ENCODE peak calls at places on chromosomes 1 and 21, in nine cellular contexts. F is psoas muscle, V is transverse colon, U is cardiac muscle cell, X is kidney epithelial cell, W is fibroblast of lung, C is sigmoid colon, Q is heart left ventricle, S is OCI-LY7. R is an unnamed sample. For H3K36me3, the result is how much of the 10 kb centered on the place peaks cover.

GRCh38 chr1:208111646-208112200 is 132.5 kb downstream of the PLXNA2 start:
- DNase-seq in V (no peak), C (no peak), W (no peak), X (no peak), U (peak), S (no peak), Q (no peak), F (no peak), R (no peak)

GRCh38 chr21:36981977-36982700 is 15.7 kb upstream of the HLCS start:
- DNase-seq in F (no peak), C (no peak), Q (no peak), V (no peak), W (no peak), S (no peak), U (no peak), X (no peak), R (no peak)

GRCh38 chr1:20521960-20522861 is 14.3 kb upstream of the MUL1 start:
- DNase-seq in S (peak), V (peak), C (peak), U (peak), F (peak), Q (peak), W (peak), X (peak), R (peak)

GRCh38 chr1:2602311-2602835 is 15.8 kb downstream of the PRXL2B start:
- DNase-seq in V (no peak), X (no peak), W (no peak), U (no peak), S (no peak), C (no peak), Q (no peak), F (no peak), R (no peak)

GRCh38 chr1:114558548-114558947 is 22.9 kb downstream of the BCAS2 start:
- DNase-seq in F (no peak), Q (no peak), C (no peak), U (peak), X (no peak), V (no peak), S (peak), W (no peak), R (no peak)

GRCh38 chr1:27671964-27672749 is at the start of gene IFI6:
- DNase-seq in X (peak), F (peak), Q (peak), U (peak), C (peak), W (peak), V (peak), S (peak), R (peak)

GRCh38 chr1:218660678-218661053 is 315.5 kb downstream of the TGFB2 start:
- DNase-seq in Q (no peak), F (no peak), W (peak), C (no peak), S (no peak), X (peak), U (no peak), V (no peak), R (no peak)

GRCh38 chr1:2204384-2205190 is 10.0 kb upstream of the FAAP20 start:
- DNase-seq in C (peak), Q (peak), S (no peak), W (peak), V (peak), F (peak), X (no peak), U (no peak), R (no peak)

GRCh38 chr21:41166947-41167346 is 1.0 kb upstream of the BACE2 start:
- DNase-seq in C (peak), V (no peak), W (no peak), F (no peak), U (no peak), X (no peak), Q (no peak), S (no peak), R (no peak)

GRCh38 chr1:53581476-53581875 is 122.3 kb downstream of the DMRTB1 start:
- DNase-seq in X (no peak), S (no peak), U (no peak), F (peak), V (no peak), C (peak), W (no peak), Q (no peak), R (peak)

GRCh38 chr1:12811409-12811784 is 19.8 kb downstream of the PRAMEF11 start:
- DNase-seq in W (no peak), F (no peak), U (no peak), X (no peak), S (no peak), Q (no peak), C (no peak), V (no peak), R (no peak)

GRCh38 chr1:23529146-23530088 is 1.6 kb downstream of the E2F2 start:
- DNase-seq in W (no peak), U (no peak), S (peak), F (no peak), V (peak), C (no peak), Q (no peak), X (no peak), R (no peak)

GRCh38 chr1:231160851-231161710 is 777 bp upstream of the TRIM67 start:
- DNase-seq in W (no peak), V (no peak), S (no peak), X (no peak), U (peak), F (no peak), C (no peak), Q (no peak), R (no peak)

GRCh38 chr1:94994805-94995204 is 67.9 kb upstream of the CNN3 start:
- DNase-seq in Q (no peak), X (no peak), S (no peak), F (no peak), W (no peak), U (no peak), V (no peak), C (no peak), R (no peak)

GRCh38 chr1:99849744-99850457 is at the start of gene AGL:
- DNase-seq in X (peak), V (peak), F (peak), S (peak), Q (peak), U (peak), C (peak), W (peak), R (peak)

GRCh38 chr1:56098956-56099355 is 480.4 kb downstream of the PLPP3 start:
- DNase-seq in Q (no peak), U (no peak), C (no peak), X (no peak), W (peak), V (no peak), F (no peak), S (no peak), R (no peak)

GRCh38 chr1:234381699-234382555 is 8.7 kb downstream of the COA6 start:
- DNase-seq in F (no peak), W (no peak), V (no peak), X (no peak), S (no peak), C (no peak), Q (no peak), U (no peak), R (no peak)

GRCh38 chr21:26409735-26410134 is 163.4 kb downstream of the CYYR1 start:
- DNase-seq in Q (no peak), F (no peak), C (no peak), S (no peak), U (no peak), X (no peak), V (no peak), W (no peak), R (no peak)

GRCh38 chr1:234489692-234490065 is 10.7 kb upstream of the TARBP1 start:
- DNase-seq in W (no peak), F (no peak), C (no peak), V (no peak), Q (no peak), X (no peak), S (no peak), U (no peak), R (no peak)

GRCh38 chr1:89566761-89567174 is 42.1 kb downstream of the LRRC8B start:
- DNase-seq in Q (peak), F (peak), C (peak), U (peak), S (no peak), X (no peak), V (peak), W (peak), R (peak)

GRCh38 chr1:156581661-156582387 is 2.3 kb downstream of the TTC24 start:
- DNase-seq in Q (no peak), C (peak), X (no peak), W (no peak), V (no peak), F (no peak), U (no peak), S (peak), R (no peak)

GRCh38 chr1:59903136-59903754 is 23.3 kb downstream of the CYP2J2 start:
- DNase-seq in Q (no peak), W (peak), X (no peak), V (no peak), S (no peak), U (peak), C (no peak), F (no peak), R (peak)

GRCh38 chr1:241688940-241689368 is 36.9 kb downstream of the WDR64 start:
- DNase-seq in W (peak), X (peak), Q (no peak), C (no peak), U (peak), S (no peak), F (no peak), V (no peak), R (no peak)

GRCh38 chr1:224407546-224408293 is 26.9 kb downstream of the WDR26 start:
- DNase-seq in C (no peak), S (no peak), X (no peak), Q (no peak), F (no peak), W (peak), U (no peak), V (no peak), R (no peak)

GRCh38 chr1:224399887-224400286 is 34.7 kb downstream of the WDR26 start:
- DNase-seq in X (no peak), W (no peak), S (no peak), F (no peak), U (no peak), C (no peak), Q (no peak), V (no peak), R (no peak)

GRCh38 chr1:224406216-224406615 is 28.4 kb downstream of the WDR26 start:
- DNase-seq in C (no peak), S (no peak), F (no peak), V (no peak), U (no peak), X (no peak), Q (no peak), W (peak), R (no peak)

GRCh38 chr1:224408294-224408590 is 26.4 kb downstream of the WDR26 start:
- DNase-seq in W (no peak), C (no peak), U (no peak), F (no peak), Q (no peak), V (no peak), S (no peak), X (no peak), R (no peak)

DNA sequence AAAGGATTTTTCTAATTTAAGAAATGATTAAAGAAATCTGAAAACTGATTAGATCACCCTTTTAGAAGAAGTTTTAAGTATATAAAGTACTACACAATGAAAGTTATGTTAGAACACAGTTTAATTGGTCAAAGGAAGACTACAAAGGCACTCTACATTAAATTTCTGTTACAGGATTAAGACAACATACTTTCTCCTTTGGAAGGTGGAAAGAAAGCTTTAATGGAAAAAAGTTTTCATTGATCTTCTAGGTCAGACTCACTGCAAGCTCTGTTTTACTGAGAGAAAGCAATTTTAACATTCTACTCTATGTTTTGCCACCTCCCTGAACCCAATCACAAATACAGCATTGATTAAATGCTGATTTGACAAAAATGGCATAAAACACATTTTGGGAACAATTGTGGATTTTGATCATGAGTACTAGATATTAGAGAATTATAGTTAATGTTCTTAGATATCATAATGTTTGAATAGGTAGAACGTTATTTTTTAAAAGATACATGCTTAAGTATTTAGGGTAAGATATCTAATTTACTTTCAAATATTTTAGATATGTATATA is 32.0 kb downstream of the WDR26 start:
- DNase-seq in V (no peak), C (no peak), S (no peak), Q (no peak), U (no peak), X (no peak), W (no peak), F (no peak), R (no peak)
- H3K36me3 ChIP-seq in V (half or more), C (half or more), S (half or more), Q (under half), U (half or more), X (under half), W (under half), F (half or more), R (under half)

DNA sequence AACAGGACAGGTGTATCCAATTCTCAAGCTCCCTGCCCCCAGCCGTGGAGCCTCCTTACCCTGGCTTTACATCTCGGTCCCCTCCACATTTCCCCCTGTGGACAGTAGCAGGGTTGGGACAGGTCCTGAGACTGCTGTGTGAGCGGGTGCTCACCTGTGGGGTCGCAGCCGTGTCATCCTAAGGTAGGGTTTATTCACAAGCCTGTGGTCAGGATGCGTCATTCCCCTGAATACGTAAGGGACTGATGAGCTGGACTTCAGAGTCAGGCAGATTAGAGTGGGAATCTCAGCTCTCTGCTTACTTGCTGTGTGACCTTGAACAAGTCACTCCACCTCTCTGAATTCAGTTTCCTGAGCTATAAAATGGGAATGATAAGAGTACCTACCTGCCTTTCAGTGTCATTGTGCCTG is 17.7 kb downstream of the ZNF362 start:
- DNase-seq in C (no peak), U (no peak), F (no peak), W (peak), X (no peak), Q (no peak), S (no peak), V (no peak), R (no peak)
- TF ChIP-seq CTCF in C (no peak), U (no peak), F (no peak), W (no peak), X (no peak), Q (no peak), S (no peak), V (no peak), R (no peak)

DNA sequence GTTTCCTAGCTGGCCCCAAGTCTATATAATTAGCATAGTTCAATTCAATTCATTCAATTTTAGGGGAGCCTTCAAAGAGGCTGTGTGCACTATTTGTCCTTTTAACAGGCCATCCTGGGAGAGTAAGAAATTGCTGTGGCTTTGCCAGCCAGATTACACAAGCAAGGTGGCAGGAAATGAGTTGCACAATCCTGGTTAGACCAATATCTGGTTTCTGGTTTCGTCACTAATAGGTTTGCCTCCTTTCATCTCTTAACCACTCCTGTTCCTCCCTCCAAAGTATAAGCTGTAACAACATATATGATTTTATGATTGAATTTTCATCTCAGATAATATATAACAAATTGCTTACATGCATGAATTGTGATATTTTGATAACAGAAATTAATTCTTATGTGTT is 84.1 kb upstream of the NEGR1 start:
- DNase-seq in W (peak), U (no peak), V (no peak), C (no peak), S (no peak), F (peak), Q (no peak), X (peak), R (no peak)
- H3K36me3 ChIP-seq in W (under half), U (under half), V (under half), C (under half), S (under half), F (under half), Q (under half), X (under half), R (under half)

GRCh38 chr1:226121049-226121586 is 58.6 kb downstream of the H3-3A start:
- DNase-seq in V (no peak), X (no peak), U (no peak), Q (no peak), S (no peak), C (no peak), F (no peak), W (no peak), R (no peak)
- TF ChIP-seq CTCF in V (no peak), X (no peak), U (no peak), Q (no peak), S (no peak), C (no peak), F (no peak), W (no peak), R (no peak)

R was measured in WERI-Rb-1.